ENCODE peak calls at places on chromosome 18, in six cellular contexts. G is HCT116, A is breast epithelium, X is tibial artery, R is fibroblast of lung, L is fibroblast of mammary gland. Z is an unnamed sample.

GRCh38 chr18:74286106-74286856 is 5.5 kb downstream of the CYB5A start:
- DNase-seq in G (no peak), A (no peak), X (no peak), R (no peak), L (peak), Z (no peak)

GRCh38 chr18:11909597-11910026 is 1.5 kb upstream of the MPPE1 start:
- DNase-seq in G (no peak), A (no peak), X (no peak), R (peak), L (peak), Z (peak)

GRCh38 chr18:76529433-76529811 is 34.4 kb upstream of the ZNF516 start:
- DNase-seq in G (no peak), A (no peak), X (no peak), R (no peak), L (no peak), Z (no peak)

GRCh38 chr18:54690198-54690597 is 99.2 kb downstream of the DYNAP start:
- DNase-seq in G (no peak), A (no peak), X (no peak), R (peak), L (peak), Z (peak)

GRCh38 chr18:33051397-33051796 is 278.6 kb upstream of the KLHL14 start:
- DNase-seq in G (no peak), A (peak), X (no peak), R (peak), L (peak), Z (peak)

GRCh38 chr18:53153800-53154199 is 813.8 kb downstream of the DCC start:
- DNase-seq in G (no peak), A (no peak), X (no peak), R (no peak), L (no peak), Z (no peak)

GRCh38 chr18:500230-500555 is 308 bp downstream of the COLEC12 start:
- DNase-seq in G (no peak), A (no peak), X (no peak), R (no peak), L (peak), Z (no peak)

GRCh38 chr18:12307871-12308385 is at the start of gene TUBB6:
- DNase-seq in G (no peak), A (no peak), X (peak), R (peak), L (peak), Z (peak)

GRCh38 chr18:58287626-58288289 is 243.7 kb downstream of the NEDD4L start:
- DNase-seq in G (no peak), A (no peak), X (no peak), R (peak), L (no peak), Z (no peak)

GRCh38 chr18:4181882-4182568 is 273.1 kb downstream of the DLGAP1 start:
- DNase-seq in G (no peak), A (no peak), X (no peak), R (no peak), L (no peak), Z (no peak)

GRCh38 chr18:31241900-31242409 is 76.0 kb upstream of the DSG1 start:
- DNase-seq in G (peak), A (no peak), X (no peak), R (peak), L (no peak), Z (no peak)

GRCh38 chr18:1618364-1618763 is 713.7 kb downstream of the ADCYAP1 start:
- DNase-seq in G (no peak), A (no peak), X (no peak), R (no peak), L (no peak), Z (no peak)

GRCh38 chr18:61993831-61994230 is 101.0 kb upstream of the RNF152 start:
- DNase-seq in G (no peak), A (no peak), X (no peak), R (peak), L (peak), Z (no peak)

GRCh38 chr18:79571221-79572092 is 108.1 kb upstream of the CTDP1 start:
- DNase-seq in G (peak), A (peak), X (peak), R (no peak), L (no peak), Z (no peak)

GRCh38 chr18:48295586-48296311 is 113.4 kb downstream of the ZBTB7C start:
- DNase-seq in G (no peak), A (no peak), X (peak), R (peak), L (peak), Z (no peak)
- TF ChIP-seq CTCF in G (peak), A (no peak), X (peak), R (peak), L (peak), Z (peak)

GRCh38 chr18:24986611-24987270 is 365.2 kb downstream of the ZNF521 start:
- DNase-seq in G (no peak), A (no peak), X (no peak), R (peak), L (no peak), Z (no peak)
- H3K4me3 ChIP-seq in G (no peak), A (peak), X (no peak), R (no peak), L (no peak), Z (no peak)

GRCh38 chr18:35376742-35377695 is at the start of gene ZNF396:
- DNase-seq in G (peak), A (peak), X (peak), R (peak), L (peak), Z (peak)
- TF ChIP-seq CTCF in G (no peak), A (no peak), X (no peak), R (no peak), L (no peak), Z (no peak)

GRCh38 chr18:7809978-7810377 is 242.9 kb downstream of the PTPRM start:
- DNase-seq in G (no peak), A (no peak), X (no peak), R (no peak), L (no peak), Z (no peak)

GRCh38 chr18:7813131-7813530 is 246.0 kb downstream of the PTPRM start:
- DNase-seq in G (no peak), A (no peak), X (no peak), R (peak), L (no peak), Z (no peak)

GRCh38 chr18:7814754-7815315 is 247.7 kb downstream of the PTPRM start:
- DNase-seq in G (no peak), A (no peak), X (no peak), R (no peak), L (no peak), Z (no peak)

GRCh38 chr18:7809455-7809854 is 242.3 kb downstream of the PTPRM start:
- DNase-seq in G (no peak), A (no peak), X (no peak), R (no peak), L (no peak), Z (no peak)

DNA sequence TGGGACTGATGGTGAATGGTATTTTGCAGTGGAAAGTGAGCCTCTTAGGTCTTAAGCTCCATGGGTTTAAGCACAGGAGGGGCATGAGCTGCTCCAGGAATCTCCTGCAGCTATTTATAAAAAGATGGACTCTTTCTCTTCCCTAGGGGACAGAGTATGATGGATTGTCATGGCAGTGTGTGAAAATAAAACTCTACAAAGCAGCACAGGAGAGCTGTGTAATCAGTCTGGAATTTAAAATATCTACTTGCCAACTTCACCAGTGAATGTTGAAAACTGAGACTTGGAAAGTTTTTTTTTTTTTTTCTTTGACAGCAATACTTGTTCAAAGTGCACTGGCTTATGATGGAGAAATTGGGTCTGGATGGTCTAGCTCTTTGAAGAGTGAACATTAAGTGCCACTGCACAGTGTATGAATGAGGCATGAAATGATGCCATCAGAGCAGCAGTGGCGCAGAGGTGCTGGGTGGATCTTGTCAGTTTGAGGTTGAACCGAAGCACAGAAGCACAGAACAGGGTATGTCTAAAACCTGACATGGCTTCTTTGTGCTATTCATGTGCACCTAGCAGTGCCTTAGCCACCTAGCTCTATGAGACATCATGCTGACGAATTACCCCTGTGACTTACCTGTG is 245.4 kb downstream of the PTPRM start:
- DNase-seq in G (no peak), A (no peak), X (no peak), R (peak), L (peak), Z (peak)
- H3K4me3 ChIP-seq in G (no peak), A (no peak), X (no peak), R (no peak), L (no peak), Z (no peak)

GRCh38 chr18:8477615-8478014 is 131.6 kb upstream of the RAB12 start:
- DNase-seq in G (no peak), A (no peak), X (no peak), R (no peak), L (no peak), Z (no peak)

GRCh38 chr18:8478166-8478967 is 130.9 kb upstream of the RAB12 start:
- DNase-seq in G (peak), A (no peak), X (no peak), R (peak), L (peak), Z (peak)

GRCh38 chr18:8479826-8480225 is 129.4 kb upstream of the RAB12 start:
- DNase-seq in G (no peak), A (no peak), X (no peak), R (no peak), L (no peak), Z (no peak)

GRCh38 chr18:8480506-8481328 is 128.5 kb upstream of the RAB12 start:
- DNase-seq in G (peak), A (no peak), X (no peak), R (peak), L (peak), Z (peak)

DNA sequence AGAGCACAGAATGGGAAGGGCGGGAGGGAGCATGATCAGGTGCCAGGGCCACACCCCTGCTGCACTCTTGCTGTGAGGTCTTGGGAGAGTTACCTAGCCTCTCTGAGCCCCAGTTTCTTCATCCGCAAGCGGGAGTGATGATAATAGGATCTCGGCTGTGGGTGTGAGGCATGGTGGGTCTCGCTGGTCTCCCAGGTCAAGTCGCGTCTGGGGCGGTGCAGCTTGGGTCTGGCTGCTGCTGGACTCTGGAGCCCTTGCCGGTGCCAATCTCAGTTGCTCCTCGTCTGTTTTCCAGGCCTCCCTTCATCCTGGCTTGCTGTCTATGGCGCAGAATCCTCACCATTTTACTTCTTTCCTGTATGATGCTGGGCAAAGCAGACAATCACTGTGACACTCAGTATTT is 130.3 kb upstream of the RAB12 start:
- DNase-seq in G (no peak), A (no peak), X (no peak), R (no peak), L (no peak), Z (no peak)
- TF ChIP-seq CTCF in G (no peak), A (no peak), X (no peak), R (no peak), L (no peak), Z (no peak)

GRCh38 chr18:34976534-34976898 is 64.7 kb upstream of the MAPRE2 start:
- DNase-seq in G (no peak), A (no peak), X (no peak), R (no peak), L (no peak), Z (no peak)
- H3K4me3 ChIP-seq in G (peak), A (peak), X (peak), R (peak), L (peak), Z (peak)

GRCh38 chr18:5546660-5547059 is 2.9 kb upstream of the EPB41L3 start:
- DNase-seq in G (no peak), A (no peak), X (no peak), R (peak), L (peak), Z (peak)
- TF ChIP-seq CTCF in G (no peak), A (no peak), X (no peak), R (peak), L (peak), Z (peak)

DNA sequence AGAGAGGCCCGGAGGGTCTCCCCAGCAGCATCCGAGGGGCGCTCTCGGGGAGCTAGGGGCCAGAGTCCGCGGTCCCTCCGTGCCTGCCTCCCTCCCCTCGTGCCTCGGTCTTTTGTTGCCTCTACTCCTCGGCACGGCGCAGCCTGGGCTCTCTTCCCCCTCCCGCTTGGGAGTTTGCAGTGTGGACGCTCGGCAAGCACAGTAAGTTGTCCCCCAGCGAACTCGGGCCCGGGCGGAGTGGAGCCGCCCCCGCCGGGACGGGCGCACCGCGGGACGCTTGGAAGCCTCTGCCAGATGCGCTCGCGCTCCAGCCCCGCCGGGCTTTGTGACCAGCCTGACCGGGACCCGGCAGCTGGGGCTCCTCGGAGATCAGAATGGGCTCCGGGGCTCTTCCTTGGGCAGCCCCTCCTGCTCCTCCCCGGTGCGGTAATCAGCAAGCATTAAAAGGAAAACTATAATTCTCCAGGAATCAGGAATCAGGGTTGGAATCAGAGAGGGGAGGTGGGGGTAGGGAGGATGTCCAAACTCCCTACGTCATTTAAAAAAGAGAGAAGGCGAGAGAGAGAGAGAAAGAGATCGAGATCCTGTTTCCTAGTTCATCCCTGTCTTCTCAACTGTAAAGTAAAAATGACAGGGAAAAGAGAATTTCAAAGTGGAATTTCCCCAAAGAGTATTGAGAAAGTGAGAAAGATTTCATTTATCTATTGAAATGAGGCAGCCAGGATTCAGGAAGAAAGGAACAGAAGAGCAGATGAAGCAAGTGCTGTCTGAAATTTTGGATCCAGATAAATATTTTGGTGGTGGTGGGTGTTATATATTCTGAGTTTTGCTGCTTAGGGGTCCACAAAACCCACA is 791 bp upstream of the TMEM200C start:
- DNase-seq in G (no peak), A (peak), X (peak), R (peak), L (no peak), Z (no peak)
- H3K4me3 ChIP-seq in G (no peak), A (peak), X (peak), R (peak), L (no peak), Z (no peak)